ENCODE peak calls at places on chromosomes 5 and 9, in five cellular contexts. M is bronchial epithelial cell, P is heart right ventricle, Y is MM.1S, H is heart left ventricle. A is an unnamed sample.

GRCh38 chr5:8341416-8341815 is 472.5 kb downstream of the MTRR start:
- DNase-seq in M (no peak), P (no peak), H (no peak), Y (no peak), A (no peak)

GRCh38 chr9:35954942-35955546 is 2.9 kb downstream of the OR2S2 start:
- DNase-seq in H (no peak), M (peak; percentile 69), P (no peak), Y (peak; percentile 77), A (peak; percentile 77)

GRCh38 chr5:172007153-172007794 is 836 bp upstream of the FBXW11 start:
- DNase-seq in H (no peak), Y (no peak), M (peak; percentile 28), P (no peak), A (no peak)

GRCh38 chr5:131966551-131966950 is 21.1 kb upstream of the MEIKIN start:
- DNase-seq in M (no peak), Y (no peak), H (no peak), P (no peak), A (no peak)

GRCh38 chr9:126471084-126471611 is 142.6 kb upstream of the LMX1B start:
- DNase-seq in Y (peak; percentile 95), H (peak; percentile 71), M (no peak), P (peak; percentile 55), A (peak; percentile 63)

GRCh38 chr9:96383165-96383939 is at the start of gene SLC35D2:
- DNase-seq in M (peak; percentile 27), P (peak; percentile 76), Y (no peak), H (peak; percentile 76), A (peak; percentile 79)

GRCh38 chr5:83097582-83098265 is 20.4 kb downstream of the XRCC4 start:
- DNase-seq in Y (no peak), H (no peak), P (no peak), M (peak; percentile 73), A (no peak)

GRCh38 chr5:112642885-112643284 is 94.8 kb upstream of the APC start:
- DNase-seq in M (no peak), H (no peak), Y (no peak), P (no peak), A (no peak)

GRCh38 chr5:171543486-171543885 is 124.0 kb downstream of the FGF18 start:
- DNase-seq in P (no peak), Y (no peak), M (no peak), H (no peak), A (no peak)

GRCh38 chr5:55533806-55534435 is 843 bp downstream of the PLPP1 start:
- DNase-seq in H (no peak), P (no peak), Y (peak; percentile 72), M (peak; percentile 17), A (no peak)

GRCh38 chr5:147464211-147464610 is 45.7 kb downstream of the DPYSL3 start:
- DNase-seq in Y (peak; percentile 36), P (no peak), M (peak; percentile 64), H (no peak), A (no peak)

GRCh38 chr9:97510797-97511761 is 9.6 kb downstream of the TMOD1 start:
- DNase-seq in P (no peak), Y (peak; percentile 9), M (peak; percentile 64), H (no peak), A (no peak)

GRCh38 chr9:87534957-87535356 is 37.3 kb downstream of the DAPK1 start:
- DNase-seq in Y (no peak), M (no peak), H (no peak), P (no peak), A (no peak)

GRCh38 chr9:113399646-113400200 is 1.4 kb downstream of the ALAD start:
- DNase-seq in Y (no peak), P (no peak), M (no peak), H (no peak), A (no peak)

GRCh38 chr5:179254638-179255271 is 90.5 kb downstream of the ADAMTS2 start:
- DNase-seq in P (no peak), Y (no peak), H (no peak), M (no peak), A (no peak)

DNA sequence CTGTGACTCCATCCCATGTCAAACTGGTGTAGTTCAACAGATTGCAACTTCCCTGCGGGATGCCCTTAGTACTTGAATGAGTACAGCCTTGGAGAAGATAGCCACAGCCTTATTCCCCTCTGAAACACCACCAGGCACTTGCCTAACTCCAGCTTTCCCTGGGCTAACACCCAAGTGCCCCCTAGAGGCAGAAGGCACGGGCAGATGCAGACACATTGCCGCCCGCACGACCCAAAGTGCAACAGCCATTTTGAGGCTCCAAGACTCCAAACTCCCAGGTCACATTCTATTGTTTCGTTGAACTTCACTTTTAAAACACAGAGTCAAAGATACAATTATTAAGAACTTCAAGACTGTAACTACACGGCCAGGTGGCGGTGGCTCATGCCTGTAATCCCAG is 163.6 kb upstream of the CDH6 start:
- DNase-seq in Y (no peak), P (no peak), H (no peak), M (no peak), A (no peak)
- H3K36me3 ChIP-seq in Y (no peaks in the 10 kb centered on the region), P (no peaks in the 10 kb centered on the region), H (no peaks in the 10 kb centered on the region), M (no peaks in the 10 kb centered on the region), A (no peaks in the 10 kb centered on the region)

DNA sequence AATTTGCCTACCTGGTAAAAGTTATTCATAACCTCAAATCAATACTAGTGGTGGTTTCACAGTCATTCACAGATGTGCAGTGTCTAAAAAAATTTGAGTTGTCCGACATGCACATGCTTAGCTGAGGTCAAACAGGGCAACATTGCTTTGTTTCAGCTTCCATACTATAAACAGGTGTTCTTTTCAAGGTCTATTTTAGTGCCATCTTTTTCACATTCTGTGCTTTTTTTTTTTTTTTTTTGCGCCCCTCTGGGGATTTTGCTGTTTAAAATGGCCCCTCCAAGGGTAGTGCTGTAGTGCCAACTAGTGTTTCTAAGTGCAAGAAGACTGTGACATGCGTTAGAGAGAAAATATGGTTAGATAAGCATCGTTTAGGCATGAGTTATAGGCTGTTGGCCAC is 14.5 kb downstream of the PHAX start:
- DNase-seq in M (no peak), Y (peak; percentile 95), H (no peak), P (no peak), A (no peak)
- H3K36me3 ChIP-seq in M (peaks cover 8% of the 10 kb centered on the region), Y (peaks cover 10% of the 10 kb centered on the region), H (peaks cover 44% of the 10 kb centered on the region), P (peaks cover 86% of the 10 kb centered on the region), A (peaks cover 72% of the 10 kb centered on the region)

GRCh38 chr5:180853121-180853520 is 8.0 kb downstream of the ZFP62 start:
- DNase-seq in M (no peak), H (no peak), P (no peak), Y (no peak), A (no peak)
- H3K36me3 ChIP-seq in M (peaks cover 27% of the 10 kb centered on the region), H (peaks cover 31% of the 10 kb centered on the region), P (peaks cover 67% of the 10 kb centered on the region), Y (peaks cover 29% of the 10 kb centered on the region), A (peaks cover 40% of the 10 kb centered on the region)

GRCh38 chr9:107306308-107306707 is 23.2 kb downstream of the RAD23B start:
- DNase-seq in H (no peak), M (no peak), Y (no peak), P (no peak), A (no peak)
- H3K36me3 ChIP-seq in H (peaks cover 31% of the 10 kb centered on the region), M (peaks cover 9% of the 10 kb centered on the region), Y (peaks cover 18% of the 10 kb centered on the region), P (peaks cover 95% of the 10 kb centered on the region), A (peaks cover 32% of the 10 kb centered on the region)

A was measured in ascending aorta.